ENCODE peak calls at places on chromosomes 12 and 14, in four cellular contexts. P, Q, U and D are unnamed samples.

GRCh38 chr14:74333909-74334308 is 14.4 kb upstream of the VRTN start:
- DNase-seq in P (no peak), Q (no peak), U (no peak), D (no peak)

GRCh38 chr14:90644882-90645281 is 171.3 kb downstream of the TTC7B start:
- DNase-seq in P (no peak), Q (no peak), U (no peak), D (no peak)

GRCh38 chr12:58313091-58313855 is 371.9 kb downstream of the ATP23 start:
- DNase-seq in P (no peak), Q (no peak), U (no peak), D (no peak)

GRCh38 chr14:71933026-71933587 is 878 bp downstream of the RGS6 start:
- DNase-seq in P (no peak), Q (peak), U (no peak), D (peak)

GRCh38 chr14:90759370-90760054 is 56.7 kb downstream of the TTC7B start:
- DNase-seq in P (no peak), Q (peak), U (no peak), D (no peak)

GRCh38 chr12:47268501-47269459 is 189.0 kb upstream of the AMIGO2 start:
- DNase-seq in P (no peak), Q (no peak), U (peak), D (no peak)

GRCh38 chr14:77213657-77214016 is 32.0 kb downstream of the TMEM63C start:
- DNase-seq in P (no peak), Q (no peak), U (no peak), D (no peak)

GRCh38 chr14:105894125-105894977 is 368.0 kb downstream of the TMEM121 start:
- DNase-seq in P (no peak), Q (no peak), U (no peak), D (peak)

GRCh38 chr14:90830931-90831701 is 14.9 kb upstream of the TTC7B start:
- DNase-seq in P (no peak), Q (no peak), U (no peak), D (no peak)

GRCh38 chr12:51496907-51497306 is 72.3 kb downstream of the SLC4A8 start:
- DNase-seq in P (no peak), Q (no peak), U (no peak), D (no peak)

GRCh38 chr12:2393016-2393415 is 340.2 kb downstream of the CACNA1C start:
- DNase-seq in P (no peak), Q (no peak), U (no peak), D (no peak)

GRCh38 chr12:66965613-66966012 is 286.7 kb upstream of the GRIP1 start:
- DNase-seq in P (no peak), Q (no peak), U (no peak), D (no peak)

GRCh38 chr12:59041241-59042121 is 121.2 kb upstream of the LRIG3 start:
- DNase-seq in P (no peak), Q (no peak), U (no peak), D (no peak)

DNA sequence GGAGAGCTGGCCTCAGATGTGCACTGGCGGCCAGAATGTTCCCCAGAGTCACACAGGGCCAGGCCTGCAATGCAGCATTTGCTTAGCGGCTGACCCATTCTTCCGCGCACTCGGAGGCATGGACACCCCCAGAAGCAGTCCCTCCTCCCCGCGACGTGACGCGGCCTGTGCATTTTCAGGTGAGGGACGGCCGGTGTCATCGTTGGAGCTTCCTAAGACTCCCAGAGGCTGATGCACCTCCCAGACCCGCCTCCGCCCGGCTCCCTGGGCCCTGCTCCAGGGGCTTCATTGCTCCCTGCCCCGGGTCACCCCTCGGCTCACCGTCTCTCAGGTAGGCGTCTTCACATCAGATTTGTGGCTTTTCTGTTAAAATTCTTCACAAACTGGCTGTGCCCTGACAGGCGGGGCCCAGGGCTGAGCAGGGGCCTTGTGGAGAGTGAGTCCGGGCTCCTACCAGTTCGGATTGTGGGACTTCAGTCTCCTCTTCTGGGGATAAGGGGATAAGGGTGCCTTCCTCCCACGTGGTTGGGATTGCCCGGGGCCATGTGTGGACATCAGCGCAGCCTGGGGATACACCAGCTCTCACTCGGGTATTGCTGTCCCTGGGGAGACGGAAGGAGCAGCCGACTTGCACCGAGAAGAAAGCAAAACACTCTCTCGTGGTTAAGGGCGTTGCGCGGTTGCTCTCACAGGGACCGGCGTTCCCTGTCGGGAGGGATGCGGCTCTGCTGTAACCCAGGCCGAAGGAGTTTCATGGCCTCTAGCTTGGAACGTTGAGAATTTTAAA is 249.1 kb downstream of the ADGRD1 start:
- DNase-seq in P (no peak), Q (peak), U (no peak), D (no peak)
- TF ChIP-seq ATF2 in P (no peak), Q (no peak), U (no peak), D (no peak)

DNA sequence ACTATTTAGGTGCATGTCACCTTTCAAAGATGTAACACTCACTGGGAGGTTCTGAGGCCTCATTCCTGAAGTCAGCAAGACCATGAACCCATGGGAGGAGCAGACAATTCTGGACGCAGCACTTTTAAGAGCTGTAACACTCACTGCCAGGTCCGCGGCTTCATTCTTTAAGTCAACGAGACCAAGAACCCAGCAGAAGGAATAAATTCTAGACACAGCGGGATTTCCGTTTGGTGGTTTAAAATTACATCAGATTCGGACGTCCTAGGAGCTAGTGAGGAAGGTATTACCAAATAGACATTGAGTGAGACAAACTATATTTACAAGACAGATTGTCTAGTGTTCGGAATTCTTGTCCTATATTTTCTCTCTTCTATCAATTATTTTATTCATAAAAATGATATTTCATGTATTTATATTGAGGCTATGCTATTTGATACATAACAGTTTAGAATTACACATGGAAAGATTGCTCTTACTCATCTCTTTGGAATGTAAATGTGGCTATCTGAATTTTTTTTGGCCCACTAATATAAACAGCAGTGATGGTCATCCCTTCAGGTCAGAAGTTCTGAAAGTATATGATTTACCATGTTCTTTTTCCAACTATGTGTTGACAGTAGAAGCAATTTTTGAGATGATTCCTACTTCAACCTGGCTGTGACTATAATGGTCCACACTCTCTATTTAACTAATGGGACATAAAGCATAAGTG is 1973.0 kb upstream of the FLRT2 start:
- DNase-seq in P (no peak), Q (no peak), U (no peak), D (no peak)
- TF ChIP-seq ATF3 in P (no peak), Q (no peak), U (no peak), D (no peak)

GRCh38 chr14:23095196-23096108 is at the start of gene C14orf119:
- DNase-seq in P (peak), Q (no peak), U (peak), D (peak)
- TF ChIP-seq ATF2 in P (no peak), Q (no peak), U (no peak), D (no peak)

GRCh38 chr12:14751987-14752386 is 51.3 kb downstream of the WBP11 start:
- DNase-seq in P (no peak), Q (no peak), U (no peak), D (no peak)
- TF ChIP-seq ATF3 in P (no peak), Q (no peak), U (no peak), D (no peak)

GRCh38 chr12:29008786-29009185 is 140.3 kb upstream of the FAR2 start:
- DNase-seq in P (no peak), Q (no peak), U (no peak), D (no peak)
- TF ChIP-seq ATF2 in P (no peak), Q (no peak), U (no peak), D (no peak)

DNA sequence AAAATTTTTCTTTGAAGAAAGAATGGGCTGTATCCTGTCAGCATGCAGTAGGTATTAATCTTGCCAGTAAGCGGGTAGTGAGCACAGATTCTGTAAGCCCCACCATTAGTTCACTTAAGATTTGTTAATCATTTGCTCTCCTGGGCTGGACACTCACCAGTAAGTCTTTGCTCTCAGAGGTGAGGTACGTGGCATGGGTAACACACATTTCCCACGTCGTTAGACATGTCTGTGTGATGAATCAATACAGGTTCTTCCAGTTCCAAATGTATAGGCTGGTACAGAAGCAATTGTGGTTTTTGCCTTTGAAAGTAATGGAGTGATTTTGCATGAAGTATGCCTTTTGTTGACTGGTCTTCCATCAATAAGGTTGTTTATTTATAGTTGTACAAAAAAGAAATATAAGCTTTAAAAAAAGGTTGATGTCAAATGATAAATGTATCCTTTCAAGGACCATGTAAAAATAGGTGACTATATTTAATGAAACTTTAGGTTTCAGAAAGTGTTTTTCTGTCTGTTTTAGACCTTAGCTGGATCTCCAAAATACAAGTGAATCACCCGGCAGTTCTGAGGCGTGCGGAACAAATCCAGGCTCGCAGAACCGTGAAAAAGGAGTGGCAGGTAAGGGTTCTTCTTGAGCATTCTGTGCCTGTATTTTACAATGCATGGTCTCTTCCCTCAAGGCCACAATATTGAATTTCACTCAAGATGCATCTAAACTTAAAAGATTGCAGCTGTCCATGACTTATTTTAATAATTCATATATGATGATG is 45.5 kb downstream of the DERA start:
- DNase-seq in P (no peak), Q (no peak), U (no peak), D (no peak)
- TF ChIP-seq ATF3 in P (no peak), Q (no peak), U (no peak), D (no peak)